ENCODE peak calls at places on chromosome 7, in six cellular contexts. C, B, V, K, J and R are unnamed samples.

GRCh38 chr7:18345641-18346234 is 149.8 kb upstream of the HDAC9 start:
- DNase-seq in C (peak), B (no peak), V (peak), K (no peak), J (no peak), R (no peak)

GRCh38 chr7:104005197-104005596 is 15.7 kb upstream of the RELN start:
- DNase-seq in C (peak), B (no peak), V (no peak), K (no peak), J (no peak), R (no peak)

GRCh38 chr7:41107330-41107937 is 595.5 kb downstream of the INHBA start:
- DNase-seq in C (no peak), B (no peak), V (peak), K (no peak), J (no peak), R (no peak)

GRCh38 chr7:66929935-66930334 is 8.9 kb downstream of the TMEM248 start:
- DNase-seq in C (no peak), B (no peak), V (no peak), K (no peak), J (no peak), R (no peak)

GRCh38 chr7:80563561-80564327 is 51.9 kb upstream of the GNAT3 start:
- DNase-seq in C (no peak), B (no peak), V (no peak), K (no peak), J (no peak), R (no peak)

GRCh38 chr7:19061331-19061730 is 56.1 kb downstream of the TWIST1 start:
- DNase-seq in C (no peak), B (no peak), V (no peak), K (no peak), J (no peak), R (no peak)

GRCh38 chr7:157462840-157463239 is 126.0 kb downstream of the DNAJB6 start:
- DNase-seq in C (no peak), B (no peak), V (no peak), K (no peak), J (peak), R (no peak)

GRCh38 chr7:25952277-25953057 is 199.5 kb upstream of the NFE2L3 start:
- DNase-seq in C (no peak), B (no peak), V (no peak), K (no peak), J (no peak), R (no peak)

GRCh38 chr7:92260248-92260781 is 14.5 kb downstream of the ANKIB1 start:
- DNase-seq in C (peak), B (no peak), V (peak), K (no peak), J (no peak), R (no peak)

GRCh38 chr7:107563072-107563760 is 504 bp downstream of the COG5 start:
- DNase-seq in C (peak), B (no peak), V (peak), K (no peak), J (no peak), R (no peak)

GRCh38 chr7:84191261-84191660 is 3.3 kb downstream of the SEMA3A start:
- DNase-seq in C (no peak), B (no peak), V (no peak), K (no peak), J (no peak), R (no peak)

GRCh38 chr7:108570146-108570755 is 577 bp downstream of the DNAJB9 start:
- DNase-seq in C (peak), B (no peak), V (peak), K (peak), J (no peak), R (peak)

GRCh38 chr7:73715648-73716317 is 3.7 kb downstream of the STX1A start:
- DNase-seq in C (peak), B (peak), V (peak), K (no peak), J (no peak), R (peak)

GRCh38 chr7:43735802-43736603 is 6.7 kb upstream of the COA1 start:
- DNase-seq in C (no peak), B (no peak), V (no peak), K (no peak), J (no peak), R (peak)

GRCh38 chr7:107213193-107213788 is 44.5 kb downstream of the HBP1 start:
- DNase-seq in C (no peak), B (no peak), V (no peak), K (no peak), J (no peak), R (no peak)

GRCh38 chr7:115357213-115357999 is 435.5 kb downstream of the MDFIC start:
- DNase-seq in C (peak), B (peak), V (no peak), K (no peak), J (no peak), R (no peak)

GRCh38 chr7:132450188-132450587 is 126.1 kb downstream of the PLXNA4 start:
- DNase-seq in C (no peak), B (no peak), V (no peak), K (no peak), J (no peak), R (no peak)

GRCh38 chr7:67724955-67725354 is 728.3 kb downstream of the TYW1 start:
- DNase-seq in C (no peak), B (no peak), V (no peak), K (no peak), J (no peak), R (no peak)

GRCh38 chr7:54678763-54679396 is 80.1 kb downstream of the SEC61G start:
- DNase-seq in C (no peak), B (no peak), V (no peak), K (no peak), J (no peak), R (no peak)

GRCh38 chr7:38318803-38319416 is 45.5 kb upstream of the TARP start:
- DNase-seq in C (peak), B (peak), V (peak), K (peak), J (no peak), R (peak)

GRCh38 chr7:17493451-17493850 is 195.0 kb downstream of the AHR start:
- DNase-seq in C (no peak), B (no peak), V (no peak), K (no peak), J (no peak), R (no peak)

GRCh38 chr7:101496017-101496416 is 133.1 kb downstream of the MYL10 start:
- DNase-seq in C (no peak), B (no peak), V (no peak), K (no peak), J (no peak), R (no peak)

GRCh38 chr7:116271161-116271979 is 61.0 kb downstream of the TES start:
- DNase-seq in C (no peak), B (peak), V (no peak), K (no peak), J (no peak), R (no peak)

GRCh38 chr7:28958235-28958945 is at the start of gene TRIL:
- DNase-seq in C (peak), B (no peak), V (no peak), K (peak), J (peak), R (peak)

GRCh38 chr7:137909042-137909441 is 62.3 kb upstream of the DGKI start:
- DNase-seq in C (no peak), B (no peak), V (no peak), K (no peak), J (no peak), R (no peak)

GRCh38 chr7:100826546-100827329 is 585 bp downstream of the EPHB4 start:
- DNase-seq in C (peak), B (no peak), V (no peak), K (no peak), J (no peak), R (peak)

GRCh38 chr7:142196066-142196840 is 61.6 kb downstream of the PRSS58 start:
- DNase-seq in C (no peak), B (no peak), V (no peak), K (no peak), J (no peak), R (no peak)

GRCh38 chr7:30791126-30791525 is 19.9 kb downstream of the MINDY4 start:
- DNase-seq in C (no peak), B (no peak), V (no peak), K (no peak), J (no peak), R (no peak)

GRCh38 chr7:33118383-33118782 is 9.2 kb upstream of the RP9 start:
- DNase-seq in C (no peak), B (no peak), V (no peak), K (no peak), J (no peak), R (no peak)

GRCh38 chr7:17415955-17416354 is 117.5 kb downstream of the AHR start:
- DNase-seq in C (no peak), B (no peak), V (no peak), K (no peak), J (no peak), R (no peak)

GRCh38 chr7:11130012-11130411 is 156.3 kb downstream of the PHF14 start:
- DNase-seq in C (peak), B (no peak), V (no peak), K (no peak), J (no peak), R (no peak)

GRCh38 chr7:74083928-74084721 is 521 bp downstream of the LIMK1 start:
- DNase-seq in C (peak), B (no peak), V (no peak), K (no peak), J (no peak), R (no peak)

DNA sequence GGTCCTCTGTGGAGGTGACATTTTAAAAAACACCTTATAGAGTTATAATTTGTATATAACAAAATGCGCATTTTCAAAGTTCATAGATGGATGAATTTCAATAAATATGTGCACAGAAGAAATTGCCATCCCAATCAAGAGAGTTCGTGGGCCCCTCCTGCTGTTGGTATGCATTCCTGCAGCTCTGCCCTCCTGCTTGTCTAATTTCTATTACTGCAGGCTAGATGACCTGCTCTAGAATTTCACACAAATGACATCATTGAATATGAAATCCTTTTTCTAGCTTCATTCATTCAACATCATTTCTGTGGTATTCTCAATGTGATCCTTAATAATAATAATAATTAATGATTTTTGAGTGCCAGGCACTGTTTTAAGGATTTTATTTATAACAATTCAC is 348.2 kb downstream of the SDK1 start:
- DNase-seq in C (peak), B (no peak), V (no peak), K (no peak), J (no peak), R (no peak)
- TF ChIP-seq CTCF in C (peak), B (no peak), V (peak), K (no peak), J (no peak), R (no peak)

DNA sequence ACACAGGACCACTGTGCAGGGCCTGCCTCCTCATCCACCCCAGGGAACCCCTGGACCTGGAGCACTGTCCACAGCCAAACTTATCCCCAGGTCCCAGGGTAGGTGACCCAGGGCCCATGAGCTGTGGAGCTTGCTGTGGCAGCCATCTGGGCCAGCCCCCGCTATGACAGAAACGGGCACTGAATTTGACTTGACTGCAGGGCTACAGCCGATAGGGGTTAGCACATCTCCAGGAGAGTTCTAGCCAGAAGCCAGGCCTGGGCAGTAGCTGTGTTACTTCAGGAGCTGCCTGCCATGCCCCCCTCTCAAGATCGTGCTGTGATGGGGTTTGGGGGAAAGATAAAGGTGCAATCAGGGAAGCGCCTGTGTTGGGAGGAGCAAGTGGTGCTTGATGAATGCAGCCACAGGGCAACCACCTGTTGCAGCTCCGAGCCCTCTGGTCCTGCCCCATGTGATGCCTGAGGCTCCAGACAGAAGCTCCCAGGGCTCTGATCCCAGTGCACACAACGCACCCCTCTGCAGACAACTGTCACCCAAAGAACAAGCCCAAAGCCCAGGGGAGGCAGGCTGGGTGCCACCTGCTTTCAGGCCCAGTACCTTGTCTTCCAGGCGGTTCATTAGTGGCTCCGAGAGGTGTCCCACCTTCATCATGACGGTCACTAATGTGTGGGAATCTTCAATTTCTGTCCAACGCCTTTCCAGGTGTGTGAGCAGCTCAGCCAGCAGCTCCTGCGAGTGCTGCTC is 6.5 kb downstream of the TBRG4 start:
- DNase-seq in C (no peak), B (no peak), V (no peak), K (no peak), J (no peak), R (no peak)
- TF ChIP-seq CTCF in C (no peak), B (no peak), V (no peak), K (no peak), J (no peak), R (no peak)

GRCh38 chr7:152074673-152075072 is 49.2 kb downstream of the GALNT11 start:
- DNase-seq in C (no peak), B (no peak), V (no peak), K (no peak), J (no peak), R (no peak)

GRCh38 chr7:152078025-152078424 is 52.6 kb downstream of the GALNT11 start:
- DNase-seq in C (no peak), B (no peak), V (no peak), K (no peak), J (no peak), R (no peak)

GRCh38 chr7:152073352-152073751 is 47.9 kb downstream of the GALNT11 start:
- DNase-seq in C (no peak), B (no peak), V (no peak), K (no peak), J (no peak), R (no peak)

GRCh38 chr7:152076940-152077933 is 51.8 kb downstream of the GALNT11 start:
- DNase-seq in C (no peak), B (no peak), V (no peak), K (no peak), J (no peak), R (no peak)

DNA sequence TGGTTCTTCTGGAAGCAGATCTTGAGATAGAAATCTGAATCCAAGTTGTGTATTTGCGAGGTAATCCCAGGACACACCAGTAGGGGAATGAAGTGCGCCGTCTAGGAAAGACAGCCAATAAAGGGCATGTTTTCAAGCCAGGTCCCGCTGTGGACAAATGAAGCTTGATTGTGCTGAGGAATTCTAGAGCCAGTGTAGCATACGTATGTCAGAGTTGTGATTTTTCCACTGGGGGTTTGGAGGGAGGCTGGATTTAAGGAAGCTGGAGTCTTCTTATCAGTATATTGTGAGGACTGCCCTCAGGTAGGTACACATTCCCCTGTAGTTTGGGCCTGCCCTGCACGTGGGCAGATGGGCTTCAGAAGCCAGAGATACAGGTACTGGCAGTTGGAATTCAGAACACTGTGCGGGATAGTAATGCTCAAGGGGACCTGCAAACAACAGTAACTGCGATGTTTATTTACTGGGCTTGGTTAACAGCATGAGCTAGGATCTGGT is 50.9 kb downstream of the GALNT11 start:
- DNase-seq in C (peak), B (no peak), V (peak), K (no peak), J (no peak), R (no peak)
- TF ChIP-seq CTCF in C (peak), B (peak), V (peak), K (no peak), J (no peak), R (peak)

GRCh38 chr7:7595451-7595850 is 28.8 kb downstream of the MIOS start:
- DNase-seq in C (peak), B (peak), V (peak), K (no peak), J (no peak), R (no peak)
- TF ChIP-seq CTCF in C (peak), B (peak), V (no peak), K (peak), J (peak), R (no peak)

GRCh38 chr7:78134256-78134655 is 335.7 kb downstream of the PHTF2 start:
- DNase-seq in C (peak), B (peak), V (peak), K (no peak), J (no peak), R (peak)
- TF ChIP-seq CTCF in C (peak), B (peak), V (peak), K (no peak), J (peak), R (peak)

DNA sequence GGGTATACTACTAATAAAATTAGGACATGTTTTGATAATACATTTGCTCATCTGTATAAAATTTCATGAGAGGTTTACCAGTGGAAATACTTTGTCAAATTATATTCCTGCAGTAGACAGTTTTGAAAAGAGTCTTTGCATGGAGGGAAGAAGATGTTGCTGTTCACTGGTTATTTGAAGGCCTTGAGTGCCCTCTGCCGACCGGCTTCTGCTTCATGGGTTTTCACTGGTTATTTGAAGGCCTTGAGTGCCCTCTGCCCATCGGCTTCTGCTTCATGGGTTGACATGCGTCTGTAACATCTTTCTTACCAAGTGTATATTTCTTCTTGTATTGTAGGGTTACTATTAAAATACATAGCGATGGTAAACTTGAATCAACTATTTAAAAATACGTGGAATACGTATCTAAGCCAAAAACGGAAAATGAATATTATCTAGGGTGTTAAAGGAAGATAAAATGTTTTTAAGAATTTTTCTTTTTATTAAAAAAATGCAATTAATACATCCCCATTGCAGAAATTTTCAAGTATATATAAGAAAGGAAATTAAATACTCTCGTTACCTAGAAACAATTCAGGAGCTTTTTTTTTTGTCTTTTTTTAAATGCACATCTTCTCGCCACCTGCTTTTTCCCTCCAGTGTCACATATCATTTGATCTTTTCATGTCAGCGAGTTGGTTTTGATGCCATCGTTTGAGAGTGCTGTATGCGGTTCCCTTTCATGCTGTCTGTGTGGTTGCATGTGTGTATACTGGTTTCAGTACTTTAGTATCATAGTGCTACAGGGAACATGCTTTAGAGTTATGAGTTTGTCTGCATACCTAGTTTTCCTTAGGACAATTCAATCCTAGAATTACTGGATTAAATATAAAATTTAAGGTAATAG is 73.4 kb downstream of the SHH start:
- DNase-seq in C (peak), B (peak), V (peak), K (peak), J (peak), R (peak)
- TF ChIP-seq CTCF in C (peak), B (peak), V (no peak), K (peak), J (peak), R (peak)